ENCODE peak calls at places on chromosome 14, in ten cellular contexts. Z is smooth muscle cell of the brain vasculature; D is effector memory CD4-positive, alpha-beta T cell; S is HCEC 1CT; C is colonic mucosa; X is HT-29; F is stimulated activated CD8-positive, alpha-beta memory T cell treated with anti-CD3 and anti-CD28 coated beads, Interleukin-4, amount 100 ng/mL, for 24 hours; O is RWPE1; L is ELR; B is tibial artery. Q is an unnamed sample.

GRCh38 chr14:56745091-56745490 is 65.2 kb downstream of the OTX2 start:
- DNase-seq in C (no peak), S (no peak), D (no peak), L (no peak), B (no peak), F (no peak), X (no peak), O (no peak), Z (no peak), Q (no peak)

GRCh38 chr14:104271394-104271793 is 133.0 kb downstream of the KIF26A start:
- DNase-seq in D (no peak), Z (no peak), L (no peak), F (no peak), O (no peak), B (no peak), S (no peak), X (no peak), C (no peak), Q (no peak)

GRCh38 chr14:63192085-63192484 is 12.2 kb upstream of the RHOJ start:
- DNase-seq in O (no peak), F (no peak), D (no peak), S (no peak), B (no peak), L (peak), X (no peak), Z (no peak), C (no peak), Q (no peak)

GRCh38 chr14:100524933-100525243 is 62.3 kb downstream of the BEGAIN start:
- DNase-seq in F (no peak), Z (no peak), O (no peak), L (no peak), S (no peak), B (no peak), X (no peak), C (peak), D (no peak), Q (no peak)

GRCh38 chr14:81454572-81455218 is 54.6 kb upstream of the STON2 start:
- DNase-seq in C (peak), X (no peak), Z (no peak), L (no peak), O (no peak), F (no peak), B (no peak), D (no peak), S (no peak), Q (no peak)

GRCh38 chr14:73180385-73180805 is 44.1 kb downstream of the PSEN1 start:
- DNase-seq in F (no peak), X (no peak), D (no peak), Z (no peak), B (no peak), S (peak), O (peak), L (peak), C (no peak), Q (no peak)

GRCh38 chr14:63210812-63211211 is 6.6 kb downstream of the RHOJ start:
- DNase-seq in L (no peak), C (no peak), F (no peak), B (no peak), Z (no peak), X (no peak), O (no peak), D (no peak), S (no peak), Q (no peak)

GRCh38 chr14:90652626-90653025 is 163.6 kb downstream of the TTC7B start:
- DNase-seq in D (no peak), F (no peak), C (no peak), O (no peak), L (no peak), B (no peak), S (no peak), Z (no peak), X (no peak), Q (no peak)

Q was measured in T-helper 9 cell.